ENCODE peak calls at places on chromosomes 12 and 14, in seven cellular contexts. Y is K562, R is H1, T is SK-N-SH, D is GM12892, P is HepG2, Z is GM12878. N is an unnamed sample.
A peak's percentile ranks its signal among the peaks of the same experiment; 100 is the strongest.

GRCh38 chr14:61213116-61213720 is 67.9 kb downstream of the TMEM30B start:
- DNase-seq in R (no peak), Z (no peak), D (no peak), P (no peak), T (no peak), Y (no peak), N (no peak)

GRCh38 chr12:127170271-127171180 is 1096.4 kb upstream of the TMEM132C start:
- DNase-seq in D (no peak), Z (no peak), T (no peak), P (no peak), R (no peak), Y (no peak), N (no peak)

GRCh38 chr14:41805633-41806032 is 199.0 kb downstream of the LRFN5 start:
- DNase-seq in R (no peak), Z (no peak), Y (no peak), T (no peak), D (no peak), P (no peak), N (no peak)

GRCh38 chr14:63045612-63046320 is 508 bp upstream of the KCNH5 start:
- DNase-seq in Y (no peak), P (peak; percentile 12), R (peak; percentile 84), D (peak; percentile 11), Z (no peak), T (peak; percentile 84), N (no peak)

GRCh38 chr12:92301329-92301728 is 155.7 kb upstream of the BTG1 start:
- DNase-seq in Z (no peak), P (no peak), T (no peak), D (no peak), Y (no peak), R (no peak), N (no peak)

GRCh38 chr12:132174015-132174660 is 29.9 kb downstream of the NOC4L start:
- DNase-seq in Y (no peak), D (no peak), R (no peak), T (no peak), P (no peak), Z (no peak), N (no peak)

GRCh38 chr12:65948320-65949008 is 124.2 kb downstream of the HMGA2 start:
- DNase-seq in Z (no peak), P (no peak), R (no peak), Y (no peak), D (no peak), T (no peak), N (no peak)

GRCh38 chr14:55864890-55865655 is 253.1 kb upstream of the PELI2 start:
- DNase-seq in R (peak; percentile 78), T (peak; percentile 13), Y (peak; percentile 23), D (no peak), Z (no peak), P (no peak), N (no peak)

GRCh38 chr12:26255893-26256645 is 60.7 kb downstream of the SSPN start:
- DNase-seq in D (no peak), P (no peak), Y (no peak), R (no peak), T (no peak), Z (no peak), N (no peak)
- TF ChIP-seq TAF1 in D (no peak), P (no peak), Y (no peak), R (no peak), T (no peak), Z (no peak), N (no peak)

GRCh38 chr12:27505124-27505523 is 18.9 kb upstream of the PPFIBP1 start:
- DNase-seq in P (no peak), Z (no peak), R (no peak), D (no peak), Y (no peak), T (no peak), N (no peak)
- TF ChIP-seq TAF1 in P (no peak), Z (no peak), R (no peak), D (no peak), Y (no peak), T (no peak), N (no peak)

DNA sequence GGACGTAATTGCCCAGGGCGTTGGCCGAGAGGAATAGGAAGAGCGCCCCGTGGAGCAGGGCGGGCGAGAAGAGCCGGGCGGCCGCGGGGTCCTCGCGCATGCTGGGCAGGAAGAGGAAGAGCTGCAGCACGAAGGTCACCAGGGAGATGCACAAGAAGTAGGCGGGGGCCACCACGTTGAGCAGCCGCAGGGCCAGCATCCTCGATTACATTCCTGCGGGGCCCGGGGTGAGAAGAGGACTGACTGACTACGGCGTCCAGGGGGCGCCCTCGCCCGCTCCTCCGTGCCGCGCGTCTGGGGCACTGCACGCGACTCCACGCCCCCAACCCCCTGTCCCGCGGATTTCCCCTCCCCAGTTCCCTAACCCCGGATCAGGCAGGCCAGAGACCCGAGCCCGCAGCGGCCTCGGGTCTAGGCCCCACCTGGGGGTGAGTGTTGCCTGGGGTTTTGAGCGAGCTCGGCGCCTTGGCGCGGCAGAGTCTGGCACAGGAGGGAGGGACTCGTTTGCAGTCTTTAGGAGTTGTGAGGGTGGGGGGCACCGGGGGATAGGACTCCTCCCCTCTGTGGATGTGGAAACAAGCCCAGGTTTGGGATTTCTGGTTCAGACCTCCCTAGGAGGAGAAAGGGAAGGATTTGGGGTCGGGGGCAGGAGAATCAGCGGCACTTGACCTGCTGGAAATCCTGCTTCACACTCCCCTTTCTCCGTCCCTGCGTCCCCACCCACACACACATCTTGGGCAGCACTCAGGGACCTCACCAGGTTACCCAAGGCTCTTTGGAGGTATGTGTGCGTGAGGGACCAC is 1.9 kb downstream of the ZDHHC22 start:
- DNase-seq in D (peak; percentile 60), Y (peak; percentile 69), P (peak; percentile 29), Z (no peak), R (peak; percentile 93), T (peak; percentile 90), N (peak; percentile 66)
- TF ChIP-seq TAF1 in D (no peak), Y (no peak), P (no peak), Z (no peak), R (no peak), T (no peak), N (no peak)

GRCh38 chr12:1502441-1502785 is 92.0 kb downstream of the FBXL14 start:
- DNase-seq in P (no peak), R (no peak), Y (no peak), D (no peak), T (no peak), Z (no peak), N (no peak)

GRCh38 chr12:1503281-1503711 is 91.1 kb downstream of the FBXL14 start:
- DNase-seq in P (no peak), D (no peak), Z (no peak), Y (no peak), T (no peak), R (peak; percentile 45), N (no peak)

GRCh38 chr12:1501001-1501400 is 93.4 kb downstream of the FBXL14 start:
- DNase-seq in T (no peak), P (no peak), D (no peak), R (no peak), Y (no peak), Z (no peak), N (no peak)

GRCh38 chr12:1502856-1503255 is 91.5 kb downstream of the FBXL14 start:
- DNase-seq in Y (no peak), R (peak; percentile 43), D (no peak), P (no peak), Z (no peak), T (peak; percentile 46), N (no peak)

GRCh38 chr12:1501695-1502440 is 92.5 kb downstream of the FBXL14 start:
- DNase-seq in P (no peak), T (no peak), Z (no peak), D (no peak), Y (no peak), R (no peak), N (no peak)
- TF ChIP-seq TAF1 in P (no peak), T (no peak), Z (no peak), D (no peak), Y (no peak), R (no peak), N (no peak)

DNA sequence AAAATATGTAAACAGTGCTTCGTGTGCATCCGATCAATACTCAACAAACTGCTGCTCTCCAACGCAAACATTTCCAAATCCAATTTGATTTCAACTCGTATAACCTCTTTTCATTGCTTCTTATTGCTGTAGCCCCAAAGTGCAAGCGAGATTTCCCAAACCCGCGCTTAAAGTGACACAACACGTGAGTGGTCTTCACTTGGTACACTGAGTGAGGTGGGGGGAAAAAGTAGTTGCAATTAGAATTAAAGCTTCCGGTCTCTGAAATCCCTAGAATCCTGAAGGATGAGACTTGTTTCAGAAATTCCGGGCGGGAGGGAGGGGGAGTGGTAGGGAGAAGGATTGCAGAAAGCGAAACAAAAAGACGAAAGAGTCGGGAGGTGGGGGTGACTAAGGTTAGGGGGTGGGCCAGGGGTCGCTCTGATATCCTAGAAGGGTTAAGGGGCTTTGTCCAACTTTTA is 387.5 kb downstream of the BCAT1 start:
- DNase-seq in Y (no peak), Z (no peak), T (no peak), P (no peak), D (no peak), R (no peak), N (no peak)
- TF ChIP-seq TAF1 in Y (no peak), Z (no peak), T (no peak), P (no peak), D (no peak), R (no peak), N (no peak)

DNA sequence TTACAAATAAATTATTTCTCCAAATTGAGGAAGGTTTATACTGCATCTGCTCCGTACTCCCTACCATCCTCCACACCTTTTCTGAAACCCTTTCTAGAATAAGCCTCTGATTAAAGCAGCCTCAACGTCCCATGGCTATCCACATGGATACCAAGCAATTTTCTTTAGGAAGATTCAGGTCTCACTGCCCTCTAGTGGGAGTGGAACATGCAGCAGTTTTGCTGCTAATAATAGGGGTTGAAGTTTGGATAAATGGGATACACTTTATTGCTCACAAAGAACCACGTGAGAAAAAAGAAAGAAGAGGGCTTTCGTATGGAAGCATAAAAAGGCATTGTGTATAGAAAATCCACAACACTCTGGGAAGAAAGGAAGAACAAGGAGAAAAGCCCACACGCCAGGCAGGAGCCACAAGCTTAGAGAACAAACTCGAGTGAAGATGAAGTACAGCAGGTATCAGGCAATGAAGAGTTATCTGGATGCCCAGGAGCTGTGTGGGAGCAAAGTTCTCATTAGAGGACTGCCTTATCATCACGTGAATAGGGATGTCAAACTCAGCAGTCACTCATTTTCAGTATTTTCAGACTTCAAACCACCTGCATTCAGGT is 45.8 kb downstream of the CCER1 start:
- DNase-seq in T (peak; percentile 17), Z (no peak), P (peak; percentile 6), Y (no peak), D (no peak), R (peak; percentile 46), N (peak; percentile 1)
- TF ChIP-seq TAF1 in T (no peak), Z (no peak), P (no peak), Y (no peak), D (no peak), R (no peak), N (no peak)

DNA sequence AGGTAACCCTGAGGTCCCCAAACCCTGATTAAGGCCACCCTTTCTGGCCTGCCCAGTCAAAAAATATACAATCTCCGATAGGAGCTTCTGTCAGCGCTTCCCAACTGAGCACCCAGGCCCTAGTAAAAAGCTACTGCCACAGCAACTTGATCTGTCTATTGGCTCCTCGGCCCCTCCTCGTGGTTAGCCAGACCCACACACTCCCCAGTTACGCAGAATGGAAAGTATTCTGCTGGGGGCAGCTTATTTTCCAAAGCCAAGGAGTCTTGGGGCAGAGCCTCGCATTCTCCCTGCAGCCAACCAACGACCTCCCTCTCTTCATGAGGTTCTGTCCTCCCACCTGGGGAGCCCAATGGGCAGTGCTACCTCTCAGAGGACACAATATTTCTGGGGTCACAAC is 32.1 kb downstream of the FMNL3 start:
- DNase-seq in Y (no peak), Z (no peak), T (no peak), D (no peak), P (no peak), R (no peak), N (no peak)
- TF ChIP-seq TAF1 in Y (no peak), Z (no peak), T (no peak), D (no peak), P (no peak), R (no peak), N (no peak)

N was measured in GM12891.